ENCODE peak calls at places on chromosomes 5 and 9, in nine cellular contexts. One of them, this sample, is unnamed.

GRCh38 chr5:77143998-77144836 is 57.1 kb upstream of the ZBED3 start:
- DNase-seq in aorta: peak; percentile 84
- DNase-seq in transverse colon: peak; percentile 71
- DNase-seq in choroid plexus epithelial cell: peak; percentile 92
- DNase-seq in A673: peak; percentile 76
- DNase-seq in tibial nerve: peak; percentile 64
- DNase-seq in HAP-1: peak; percentile 63
- DNase-seq in cardiac muscle cell: peak; percentile 82
- DNase-seq in IMR-90: peak; percentile 79
- DNase-seq in this sample: no peak

GRCh38 chr5:91875133-91875779 is 492.1 kb upstream of the ARRDC3 start:
- DNase-seq in aorta: no peak
- DNase-seq in transverse colon: no peak
- DNase-seq in choroid plexus epithelial cell: peak; percentile 36
- DNase-seq in A673: no peak
- DNase-seq in tibial nerve: no peak
- DNase-seq in HAP-1: no peak
- DNase-seq in cardiac muscle cell: no peak
- DNase-seq in IMR-90: no peak
- DNase-seq in this sample: no peak

GRCh38 chr5:177507165-177507564 is 2.5 kb downstream of the DOK3 start:
- DNase-seq in aorta: no peak
- DNase-seq in transverse colon: no peak
- DNase-seq in choroid plexus epithelial cell: peak; percentile 58
- DNase-seq in A673: no peak
- DNase-seq in tibial nerve: no peak
- DNase-seq in HAP-1: no peak
- DNase-seq in cardiac muscle cell: no peak
- DNase-seq in IMR-90: no peak
- DNase-seq in this sample: no peak

GRCh38 chr9:106420511-106420944 is 442.4 kb upstream of the ZNF462 start:
- DNase-seq in aorta: no peak
- DNase-seq in transverse colon: no peak
- DNase-seq in choroid plexus epithelial cell: no peak
- DNase-seq in A673: no peak
- DNase-seq in tibial nerve: no peak
- DNase-seq in HAP-1: no peak
- DNase-seq in cardiac muscle cell: peak; percentile 30
- DNase-seq in IMR-90: no peak
- DNase-seq in this sample: no peak

GRCh38 chr9:123451011-123451410 is 95.0 kb downstream of the CRB2 start:
- DNase-seq in aorta: no peak
- DNase-seq in transverse colon: no peak
- DNase-seq in choroid plexus epithelial cell: no peak
- DNase-seq in A673: no peak
- DNase-seq in tibial nerve: no peak
- DNase-seq in HAP-1: no peak
- DNase-seq in cardiac muscle cell: no peak
- DNase-seq in IMR-90: no peak
- DNase-seq in this sample: no peak

GRCh38 chr5:137563301-137563645 is 64.1 kb upstream of the SPOCK1 start:
- DNase-seq in aorta: no peak
- DNase-seq in transverse colon: no peak
- DNase-seq in choroid plexus epithelial cell: no peak
- DNase-seq in A673: no peak
- DNase-seq in tibial nerve: no peak
- DNase-seq in HAP-1: no peak
- DNase-seq in cardiac muscle cell: no peak
- DNase-seq in IMR-90: no peak
- DNase-seq in this sample: peak; percentile 31

GRCh38 chr5:163357636-163358035 is 79.8 kb upstream of the CCNG1 start:
- DNase-seq in aorta: no peak
- DNase-seq in transverse colon: no peak
- DNase-seq in choroid plexus epithelial cell: no peak
- DNase-seq in A673: no peak
- DNase-seq in tibial nerve: no peak
- DNase-seq in HAP-1: no peak
- DNase-seq in cardiac muscle cell: no peak
- DNase-seq in IMR-90: no peak
- DNase-seq in this sample: no peak

GRCh38 chr5:133859073-133859472 is 109.4 kb downstream of the C5orf15 start:
- DNase-seq in aorta: peak; percentile 32
- DNase-seq in transverse colon: no peak
- DNase-seq in choroid plexus epithelial cell: no peak
- DNase-seq in A673: no peak
- DNase-seq in tibial nerve: no peak
- DNase-seq in HAP-1: no peak
- DNase-seq in cardiac muscle cell: no peak
- DNase-seq in IMR-90: no peak
- DNase-seq in this sample: no peak

GRCh38 chr9:69131682-69132081 is 42.4 kb upstream of the TJP2 start:
- DNase-seq in aorta: no peak
- DNase-seq in transverse colon: no peak
- DNase-seq in choroid plexus epithelial cell: peak; percentile 86
- DNase-seq in A673: no peak
- DNase-seq in tibial nerve: peak; percentile 59
- DNase-seq in HAP-1: no peak
- DNase-seq in cardiac muscle cell: peak; percentile 97
- DNase-seq in IMR-90: peak; percentile 96
- DNase-seq in this sample: no peak

GRCh38 chr5:93585753-93586385 is 2.8 kb downstream of the NR2F1 start:
- DNase-seq in aorta: no peak
- DNase-seq in transverse colon: no peak
- DNase-seq in choroid plexus epithelial cell: peak; percentile 50
- DNase-seq in A673: no peak
- DNase-seq in tibial nerve: no peak
- DNase-seq in HAP-1: peak; percentile 35
- DNase-seq in cardiac muscle cell: peak; percentile 48
- DNase-seq in IMR-90: peak; percentile 45
- DNase-seq in this sample: peak; percentile 78
- H3K4me3 ChIP-seq in aorta: no peak overlapping the region
- H3K4me3 ChIP-seq in transverse colon: peak overlapping the region; percentile 37
- H3K4me3 ChIP-seq in choroid plexus epithelial cell: peak overlapping the region; percentile 69
- H3K4me3 ChIP-seq in A673: peak overlapping the region; percentile 57
- H3K4me3 ChIP-seq in tibial nerve: peak overlapping the region; percentile 58
- H3K4me3 ChIP-seq in HAP-1: peak overlapping the region; percentile 57
- H3K4me3 ChIP-seq in cardiac muscle cell: peak overlapping the region; percentile 48
- H3K4me3 ChIP-seq in IMR-90: peak overlapping the region; percentile 99
- H3K4me3 ChIP-seq in this sample: peak overlapping the region; percentile 75

GRCh38 chr9:95045751-95046150 is 271.8 kb downstream of the FANCC start:
- DNase-seq in aorta: no peak
- DNase-seq in transverse colon: no peak
- DNase-seq in choroid plexus epithelial cell: no peak
- DNase-seq in A673: no peak
- DNase-seq in tibial nerve: no peak
- DNase-seq in HAP-1: no peak
- DNase-seq in cardiac muscle cell: no peak
- DNase-seq in IMR-90: no peak
- DNase-seq in this sample: no peak

GRCh38 chr9:95049761-95050160 is 267.7 kb downstream of the FANCC start:
- DNase-seq in aorta: no peak
- DNase-seq in transverse colon: no peak
- DNase-seq in choroid plexus epithelial cell: no peak
- DNase-seq in A673: no peak
- DNase-seq in tibial nerve: no peak
- DNase-seq in HAP-1: no peak
- DNase-seq in cardiac muscle cell: peak; percentile 22
- DNase-seq in IMR-90: no peak
- DNase-seq in this sample: no peak

GRCh38 chr9:95048225-95049087 is 269.1 kb downstream of the FANCC start:
- DNase-seq in aorta: peak; percentile 84
- DNase-seq in transverse colon: peak; percentile 82
- DNase-seq in choroid plexus epithelial cell: peak; percentile 43
- DNase-seq in A673: peak; percentile 65
- DNase-seq in tibial nerve: peak; percentile 56
- DNase-seq in HAP-1: peak; percentile 38
- DNase-seq in cardiac muscle cell: peak; percentile 52
- DNase-seq in IMR-90: no peak
- DNase-seq in this sample: no peak

GRCh38 chr9:95044731-95045508 is 272.6 kb downstream of the FANCC start:
- DNase-seq in aorta: peak; percentile 80
- DNase-seq in transverse colon: peak; percentile 38
- DNase-seq in choroid plexus epithelial cell: no peak
- DNase-seq in A673: no peak
- DNase-seq in tibial nerve: no peak
- DNase-seq in HAP-1: no peak
- DNase-seq in cardiac muscle cell: no peak
- DNase-seq in IMR-90: no peak
- DNase-seq in this sample: no peak

DNA sequence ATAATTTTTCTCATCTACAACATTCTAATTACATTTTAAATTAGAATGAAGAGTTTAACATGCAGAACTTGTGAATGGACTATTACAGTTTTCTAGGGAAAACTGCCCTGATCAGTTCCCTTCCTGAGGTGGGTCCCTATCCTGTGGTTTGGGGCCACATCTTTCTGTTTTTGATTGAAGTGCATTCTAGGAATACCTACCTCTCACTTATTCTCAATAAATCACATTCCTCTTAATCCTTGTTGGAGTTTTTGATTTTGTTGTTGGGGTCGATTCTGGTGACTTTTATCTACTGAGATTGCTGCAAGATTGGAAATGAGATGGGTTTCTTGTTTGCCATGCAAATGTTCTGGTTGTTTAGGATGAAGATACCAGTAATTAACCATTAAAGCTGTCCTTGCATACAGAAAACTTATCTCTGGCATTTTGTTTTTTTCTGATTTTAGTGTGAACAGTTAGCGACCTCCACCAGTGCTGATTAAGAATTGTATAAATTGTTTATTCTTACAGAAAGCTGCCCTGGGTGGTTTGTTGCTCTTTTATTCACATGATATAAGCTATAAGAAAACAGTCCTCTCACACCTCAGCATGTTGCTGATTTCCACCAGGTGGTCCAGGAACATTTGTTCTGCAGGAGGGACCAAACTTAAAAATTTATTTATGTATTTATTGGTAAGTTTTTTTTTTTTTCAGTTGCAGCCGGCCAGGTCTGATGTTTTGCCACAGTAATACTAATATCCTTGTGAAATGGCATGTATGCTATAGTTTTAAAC is 269.9 kb downstream of the FANCC start:
- DNase-seq in aorta: no peak
- DNase-seq in transverse colon: no peak
- DNase-seq in choroid plexus epithelial cell: no peak
- DNase-seq in A673: no peak
- DNase-seq in tibial nerve: no peak
- DNase-seq in HAP-1: no peak
- DNase-seq in cardiac muscle cell: no peak
- DNase-seq in IMR-90: no peak
- DNase-seq in this sample: no peak
- H3K4me3 ChIP-seq in aorta: peak overlapping the region; percentile 89
- H3K4me3 ChIP-seq in transverse colon: no peak overlapping the region
- H3K4me3 ChIP-seq in choroid plexus epithelial cell: peak overlapping the region; percentile 68
- H3K4me3 ChIP-seq in A673: peak overlapping the region; percentile 54
- H3K4me3 ChIP-seq in tibial nerve: peak overlapping the region; percentile 49
- H3K4me3 ChIP-seq in HAP-1: no peak overlapping the region
- H3K4me3 ChIP-seq in cardiac muscle cell: no peak overlapping the region
- H3K4me3 ChIP-seq in IMR-90: peak overlapping the region; percentile 81
- H3K4me3 ChIP-seq in this sample: peak overlapping the region; percentile 58

GRCh38 chr5:107805819-107806218 is 135.1 kb upstream of the EFNA5 start:
- DNase-seq in aorta: no peak
- DNase-seq in transverse colon: no peak
- DNase-seq in choroid plexus epithelial cell: no peak
- DNase-seq in A673: no peak
- DNase-seq in tibial nerve: no peak
- DNase-seq in HAP-1: no peak
- DNase-seq in cardiac muscle cell: no peak
- DNase-seq in IMR-90: no peak
- DNase-seq in this sample: no peak
- H3K4me3 ChIP-seq in aorta: no peak overlapping the region
- H3K4me3 ChIP-seq in transverse colon: no peak overlapping the region
- H3K4me3 ChIP-seq in choroid plexus epithelial cell: no peak overlapping the region
- H3K4me3 ChIP-seq in A673: no peak overlapping the region
- H3K4me3 ChIP-seq in tibial nerve: no peak overlapping the region
- H3K4me3 ChIP-seq in HAP-1: no peak overlapping the region
- H3K4me3 ChIP-seq in cardiac muscle cell: no peak overlapping the region
- H3K4me3 ChIP-seq in IMR-90: no peak overlapping the region
- H3K4me3 ChIP-seq in this sample: no peak overlapping the region

GRCh38 chr5:66138572-66139116 is 5.5 kb upstream of the SREK1 start:
- DNase-seq in aorta: no peak
- DNase-seq in transverse colon: no peak
- DNase-seq in choroid plexus epithelial cell: no peak
- DNase-seq in A673: no peak
- DNase-seq in tibial nerve: no peak
- DNase-seq in HAP-1: no peak
- DNase-seq in cardiac muscle cell: no peak
- DNase-seq in IMR-90: no peak
- DNase-seq in this sample: no peak

GRCh38 chr5:66139313-66139712 is 4.8 kb upstream of the SREK1 start:
- DNase-seq in aorta: no peak
- DNase-seq in transverse colon: no peak
- DNase-seq in choroid plexus epithelial cell: no peak
- DNase-seq in A673: no peak
- DNase-seq in tibial nerve: no peak
- DNase-seq in HAP-1: no peak
- DNase-seq in cardiac muscle cell: no peak
- DNase-seq in IMR-90: no peak
- DNase-seq in this sample: no peak

GRCh38 chr5:66134407-66134843 is 9.7 kb upstream of the SREK1 start:
- DNase-seq in aorta: no peak
- DNase-seq in transverse colon: no peak
- DNase-seq in choroid plexus epithelial cell: peak; percentile 29
- DNase-seq in A673: no peak
- DNase-seq in tibial nerve: no peak
- DNase-seq in HAP-1: no peak
- DNase-seq in cardiac muscle cell: peak; percentile 46
- DNase-seq in IMR-90: peak; percentile 9
- DNase-seq in this sample: no peak

GRCh38 chr5:66130493-66130892 is 13.6 kb upstream of the SREK1 start:
- DNase-seq in aorta: no peak
- DNase-seq in transverse colon: no peak
- DNase-seq in choroid plexus epithelial cell: no peak
- DNase-seq in A673: no peak
- DNase-seq in tibial nerve: no peak
- DNase-seq in HAP-1: no peak
- DNase-seq in cardiac muscle cell: no peak
- DNase-seq in IMR-90: no peak
- DNase-seq in this sample: no peak

DNA sequence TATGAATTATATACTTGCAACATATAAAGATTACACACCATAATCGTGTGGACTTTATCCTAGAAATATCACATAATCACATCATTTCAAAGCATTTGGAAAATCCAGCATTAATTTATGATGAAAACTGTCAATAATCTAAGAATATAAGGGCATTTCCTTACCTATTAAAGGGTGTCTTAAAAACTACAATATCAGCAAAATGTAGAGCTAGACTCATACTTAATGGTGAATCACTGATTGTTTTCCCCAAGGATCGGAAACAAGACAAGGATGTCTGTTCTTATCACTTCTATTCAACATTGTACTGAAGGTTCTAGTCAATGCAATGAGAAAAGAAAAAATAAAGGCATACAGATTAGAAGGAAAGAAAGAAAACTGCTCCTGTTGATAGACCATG is 8.0 kb upstream of the SREK1 start:
- DNase-seq in aorta: no peak
- DNase-seq in transverse colon: no peak
- DNase-seq in choroid plexus epithelial cell: no peak
- DNase-seq in A673: no peak
- DNase-seq in tibial nerve: no peak
- DNase-seq in HAP-1: no peak
- DNase-seq in cardiac muscle cell: no peak
- DNase-seq in IMR-90: no peak
- DNase-seq in this sample: no peak
- H3K4me3 ChIP-seq in aorta: no peak overlapping the region
- H3K4me3 ChIP-seq in transverse colon: no peak overlapping the region
- H3K4me3 ChIP-seq in choroid plexus epithelial cell: no peak overlapping the region
- H3K4me3 ChIP-seq in A673: no peak overlapping the region
- H3K4me3 ChIP-seq in tibial nerve: no peak overlapping the region
- H3K4me3 ChIP-seq in HAP-1: no peak overlapping the region
- H3K4me3 ChIP-seq in cardiac muscle cell: no peak overlapping the region
- H3K4me3 ChIP-seq in IMR-90: no peak overlapping the region
- H3K4me3 ChIP-seq in this sample: no peak overlapping the region